ENCODE peak calls at places on chromosome 13, in five cellular contexts. Y is left cardiac atrium, Z is cardiac muscle cell, Q is transverse colon, M is AG08395. L is an unnamed sample.

GRCh38 chr13:43297967-43298366 is 274.6 kb downstream of the DNAJC15 start:
- DNase-seq in Z (no peak), Q (no peak), Y (no peak), M (no peak), L (no peak)

GRCh38 chr13:105863300-105863699 is 672.2 kb downstream of the EFNB2 start:
- DNase-seq in Z (no peak), Q (no peak), Y (no peak), M (no peak), L (no peak)

GRCh38 chr13:110055089-110055488 is 251.9 kb downstream of the COL4A1 start:
- DNase-seq in M (peak), Y (no peak), Q (no peak), Z (no peak), L (no peak)

GRCh38 chr13:84962141-84962750 is 837.0 kb downstream of the SLITRK6 start:
- DNase-seq in Z (no peak), Q (no peak), M (no peak), Y (no peak), L (no peak)

GRCh38 chr13:21608961-21609360 is 5.0 kb upstream of the MICU2 start:
- DNase-seq in M (no peak), Q (no peak), Y (no peak), Z (no peak), L (no peak)

GRCh38 chr13:81078048-81078447 is 737.1 kb upstream of the SPRY2 start:
- DNase-seq in Q (no peak), Y (no peak), Z (no peak), M (no peak), L (no peak)

GRCh38 chr13:41650706-41651105 is 193.4 kb downstream of the RGCC start:
- DNase-seq in Z (no peak), Q (no peak), M (no peak), Y (no peak), L (no peak)

GRCh38 chr13:80666782-80667537 is 326.0 kb upstream of the SPRY2 start:
- DNase-seq in M (no peak), Y (no peak), Z (no peak), Q (no peak), L (no peak)

GRCh38 chr13:60583196-60583908 is 186.3 kb downstream of the TDRD3 start:
- DNase-seq in M (peak), Q (no peak), Y (no peak), Z (no peak), L (no peak)

GRCh38 chr13:40101708-40102359 is 446.4 kb downstream of the COG6 start:
- DNase-seq in Y (no peak), Q (no peak), Z (no peak), M (no peak), L (no peak)

GRCh38 chr13:44448373-44448772 is 74.7 kb downstream of the SERP2 start:
- DNase-seq in M (no peak), Q (no peak), Y (no peak), Z (no peak), L (no peak)

GRCh38 chr13:113786262-113786841 is 27.3 kb downstream of the TMEM255B start:
- DNase-seq in Z (no peak), Q (no peak), Y (no peak), M (peak), L (no peak)

GRCh38 chr13:19845758-19846157 is 17.7 kb downstream of the ZMYM5 start:
- DNase-seq in Y (no peak), M (peak), Z (no peak), Q (no peak), L (peak)

GRCh38 chr13:47420568-47420967 is 523.7 kb upstream of the HTR2A start:
- DNase-seq in Z (no peak), Q (no peak), Y (no peak), M (no peak), L (no peak)

GRCh38 chr13:110872768-110873638 is 41.9 kb downstream of the ANKRD10 start:
- DNase-seq in Z (no peak), M (no peak), Y (no peak), Q (no peak), L (no peak)

GRCh38 chr13:48853381-48854102 is 122.2 kb upstream of the FNDC3A start:
- DNase-seq in Y (no peak), Z (no peak), M (no peak), Q (no peak), L (no peak)

GRCh38 chr13:32381539-32381938 is 46.4 kb downstream of the N4BP2L1 start:
- DNase-seq in Y (no peak), M (peak), Z (peak), Q (no peak), L (peak)

GRCh38 chr13:98174995-98175394 is 2.1 kb downstream of the RNF113B start:
- DNase-seq in Y (no peak), Q (no peak), M (no peak), Z (no peak), L (no peak)

L was measured in hepatocyte.